ENCODE peak calls at places on chromosome 21, in four cellular contexts. Z, I, G and H are unnamed samples.

GRCh38 chr21:15272171-15272570 is 207.4 kb upstream of the NRIP1 start:
- DNase-seq in Z (no peak), G (no peak), I (no peak), H (no peak)

GRCh38 chr21:32328595-32328994 is 29.9 kb downstream of the MRAP start:
- DNase-seq in G (no peak), Z (no peak), I (no peak), H (no peak)

GRCh38 chr21:28916150-28916893 is 76.4 kb downstream of the LTN1 start:
- DNase-seq in I (no peak), Z (no peak), G (no peak), H (no peak)

GRCh38 chr21:21463456-21463855 is 465.2 kb downstream of the NCAM2 start:
- DNase-seq in G (no peak), Z (no peak), I (no peak), H (no peak)

GRCh38 chr21:32834825-32835224 is 63.3 kb upstream of the PAXBP1 start:
- DNase-seq in I (no peak), G (peak; percentile 35), Z (no peak), H (no peak)

GRCh38 chr21:29849735-29850176 is 90.0 kb downstream of the GRIK1 start:
- DNase-seq in Z (peak; percentile 50), I (peak; percentile 8), G (peak; percentile 52), H (peak; percentile 62)

GRCh38 chr21:32844653-32845443 is 73.3 kb upstream of the PAXBP1 start:
- DNase-seq in G (no peak), I (no peak), Z (no peak), H (no peak)

GRCh38 chr21:32427958-32428623 is 15.6 kb downstream of the EVA1C start:
- DNase-seq in Z (no peak), I (no peak), G (no peak), H (peak; percentile 30)

DNA sequence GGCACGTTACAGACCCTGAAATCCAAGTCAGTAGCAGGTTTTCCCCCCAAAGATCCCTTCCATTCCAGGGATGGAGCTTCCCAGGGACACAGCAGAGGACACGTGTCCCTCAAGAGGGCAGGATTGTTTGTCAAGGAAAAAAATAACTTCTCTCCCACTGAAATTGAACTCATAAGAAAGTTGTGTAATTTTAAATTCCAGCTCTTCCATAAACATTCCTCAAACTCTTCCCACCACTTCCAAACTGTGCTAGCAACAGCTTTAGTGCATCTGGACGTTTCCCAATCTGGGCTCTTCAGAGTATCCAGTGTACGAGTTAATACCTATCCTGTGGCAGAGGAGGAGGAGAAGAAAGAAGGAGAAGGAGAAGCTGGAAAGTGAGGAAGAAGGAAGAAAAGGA is 79.6 kb downstream of the PSMG1 start:
- DNase-seq in I (no peak), G (no peak), Z (no peak), H (no peak)
- TF ChIP-seq USF1 in I (no peak), G (no peak), Z (no peak), H (no peak)

DNA sequence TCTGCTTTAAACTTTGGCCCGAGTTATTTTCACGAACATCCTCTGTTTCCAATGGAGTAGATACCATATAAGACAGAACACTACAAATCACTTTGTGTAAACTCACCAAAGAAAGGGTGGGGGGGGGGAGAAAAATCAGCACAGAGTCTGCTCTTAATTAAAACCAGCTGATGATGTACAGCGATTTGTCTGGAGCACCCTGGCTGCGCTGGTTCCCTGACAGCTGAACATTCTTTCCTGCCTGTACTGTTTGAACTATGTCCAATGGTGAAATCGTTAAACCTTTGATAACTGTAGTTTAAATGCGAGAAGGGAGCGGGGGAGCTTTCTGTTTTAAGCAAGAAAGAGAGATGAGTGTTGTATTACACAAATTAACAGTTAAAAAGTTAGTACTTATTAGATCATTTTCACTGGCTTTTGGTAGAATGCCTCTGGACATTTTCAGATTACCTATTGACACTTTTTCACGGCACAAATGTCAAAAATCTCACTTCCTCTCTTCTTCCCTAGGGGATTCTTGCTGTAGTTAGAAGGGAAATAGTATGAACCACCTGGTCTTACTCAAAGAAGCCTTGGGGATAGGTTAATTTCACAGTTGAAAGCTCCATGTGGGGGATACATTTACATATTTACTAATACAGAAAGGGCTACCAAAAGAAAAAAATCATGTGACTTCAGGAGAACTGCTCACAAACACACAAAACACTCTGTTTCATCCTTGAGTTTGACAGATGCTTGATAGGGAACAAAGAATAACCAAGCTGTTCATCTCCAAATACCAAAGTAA is 140.2 kb upstream of the RUNX1 start:
- DNase-seq in G (no peak), I (peak; percentile 68), Z (peak; percentile 57), H (no peak)
- TF ChIP-seq USF1 in G (no peak), I (no peak), Z (no peak), H (no peak)

DNA sequence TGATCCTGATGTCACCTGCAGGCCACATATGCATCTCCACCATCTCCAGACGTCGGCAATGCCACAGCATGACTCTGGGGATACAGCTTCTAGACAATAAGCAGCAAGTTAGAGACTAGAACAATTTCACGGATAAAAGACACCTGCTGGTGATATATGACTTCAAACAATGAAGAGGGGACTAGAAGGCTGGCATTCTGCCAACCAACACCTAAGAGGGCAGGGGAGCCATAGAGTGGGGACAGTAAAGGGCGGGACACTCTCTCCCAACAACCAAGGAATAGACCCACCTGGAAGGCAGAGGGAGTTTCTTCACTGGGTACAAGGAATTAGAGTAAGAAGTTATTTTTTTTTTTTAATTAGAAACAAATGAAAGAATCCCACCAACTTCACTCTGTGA is 126.8 kb downstream of the SIM2 start:
- DNase-seq in G (no peak), Z (no peak), I (no peak), H (no peak)
- TF ChIP-seq USF1 in G (no peak), Z (no peak), I (no peak), H (no peak)

GRCh38 chr21:37683396-37684114 is 232.7 kb downstream of the KCNJ6 start:
- DNase-seq in G (no peak), I (no peak), Z (no peak), H (no peak)

GRCh38 chr21:37684577-37684976 is 231.7 kb downstream of the KCNJ6 start:
- DNase-seq in Z (no peak), G (no peak), I (no peak), H (no peak)

GRCh38 chr21:37684115-37684493 is 232.2 kb downstream of the KCNJ6 start:
- DNase-seq in I (no peak), G (no peak), Z (no peak), H (no peak)

GRCh38 chr21:37688952-37689659 is 227.2 kb downstream of the KCNJ6 start:
- DNase-seq in I (no peak), Z (no peak), G (no peak), H (no peak)

GRCh38 chr21:37687001-37687400 is 229.3 kb downstream of the KCNJ6 start:
- DNase-seq in I (no peak), G (no peak), Z (no peak), H (no peak)
- TF ChIP-seq USF1 in I (no peak), G (no peak), Z (no peak), H (no peak)

DNA sequence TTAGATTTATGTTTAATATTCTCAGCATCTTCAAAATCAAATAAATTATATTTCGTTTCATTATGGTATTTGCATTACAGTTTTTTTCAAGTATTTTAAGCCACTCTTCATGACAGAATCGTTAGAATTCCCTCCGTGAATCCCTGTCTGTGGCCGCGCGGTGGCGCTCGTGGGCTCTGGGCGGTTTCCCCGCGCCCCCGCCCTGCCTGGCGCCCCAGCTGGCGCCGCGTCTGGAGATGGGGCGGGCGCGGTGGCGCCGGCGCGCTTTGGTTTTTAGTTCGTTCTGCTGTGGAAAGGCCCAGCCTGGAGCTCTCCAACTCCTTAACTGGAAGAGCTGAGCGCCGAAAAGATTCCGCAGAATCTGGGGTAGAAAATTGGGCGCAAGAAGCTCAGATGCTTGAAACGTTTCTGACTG is 25.7 kb downstream of the PRMT2 start:
- DNase-seq in Z (peak; percentile 89), G (peak; percentile 74), I (no peak), H (no peak)
- TF ChIP-seq USF1 in Z (no peak), G (no peak), I (no peak), H (no peak)

DNA sequence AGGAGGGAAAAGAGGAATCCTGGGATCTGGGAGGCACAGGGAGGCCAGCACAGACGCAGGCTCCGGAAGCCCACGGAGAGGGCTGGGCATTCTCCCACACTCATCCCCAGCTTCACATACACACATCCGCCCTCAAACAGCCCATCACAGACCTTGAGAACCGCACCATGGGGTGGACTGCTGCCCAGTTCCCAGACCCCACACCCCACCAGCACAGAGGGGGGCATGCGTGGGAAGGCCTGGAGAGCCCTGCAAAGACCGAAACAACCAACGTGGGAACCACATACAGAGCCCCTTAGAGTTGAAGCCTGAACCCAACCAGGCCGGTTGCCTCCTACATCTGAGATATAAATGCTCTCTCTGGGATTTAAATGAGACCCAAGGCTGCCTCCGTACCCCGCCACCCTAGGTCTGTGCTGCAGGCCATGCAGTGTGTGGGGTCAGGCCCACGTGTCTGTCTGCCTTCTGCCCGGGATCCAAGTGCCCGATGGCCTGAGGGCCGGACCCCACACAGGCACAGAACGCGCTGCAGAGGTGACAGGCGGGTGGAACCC is 126.2 kb upstream of the COL6A1 start:
- DNase-seq in I (no peak), G (no peak), Z (no peak), H (no peak)
- TF ChIP-seq USF1 in I (no peak), G (no peak), Z (no peak), H (no peak)

GRCh38 chr21:35120631-35121180 is 71.6 kb upstream of the RUNX1 start:
- DNase-seq in Z (no peak), G (no peak), I (no peak), H (no peak)
- TF ChIP-seq USF1 in Z (no peak), G (no peak), I (no peak), H (no peak)

GRCh38 chr21:43991447-43991991 is 20.6 kb upstream of the TRAPPC10 start:
- DNase-seq in I (no peak), Z (no peak), G (no peak), H (no peak)
- TF ChIP-seq USF1 in I (no peak), Z (no peak), G (no peak), H (no peak)

GRCh38 chr21:42556960-42557359 is 43.3 kb downstream of the SLC37A1 start:
- DNase-seq in I (no peak), Z (no peak), G (peak; percentile 7), H (no peak)
- TF ChIP-seq USF1 in I (no peak), Z (no peak), G (no peak), H (no peak)